ENCODE peak calls at places on chromosomes 13 and 19, in eight cellular contexts. Q, C, Z, U, W, X, D and F are unnamed samples.

GRCh38 chr19:57034544-57034943 is 85.2 kb upstream of the USP29 start:
- DNase-seq in X (no peak), U (no peak), W (no peak), Z (no peak), C (no peak), Q (no peak), D (no peak), F (no peak)

GRCh38 chr19:54561840-54562239 is 11.8 kb upstream of the LILRA2 start:
- DNase-seq in U (no peak), W (peak; percentile 42), C (no peak), Q (no peak), X (no peak), Z (peak; percentile 49), D (no peak), F (peak; percentile 71)

GRCh38 chr19:15702590-15702930 is 25.3 kb upstream of the OR10H2 start:
- DNase-seq in U (no peak), W (peak; percentile 96), Q (no peak), Z (peak; percentile 74), D (peak; percentile 34), C (no peak), X (no peak), F (no peak)

GRCh38 chr13:99075268-99076191 is 97.7 kb upstream of the DOCK9 start:
- DNase-seq in U (no peak), W (no peak), Z (no peak), Q (no peak), C (no peak), X (no peak), D (peak; percentile 41), F (no peak)

GRCh38 chr13:52785721-52786120 is 46.1 kb upstream of the CNMD start:
- DNase-seq in Z (no peak), C (no peak), X (no peak), D (no peak), Q (no peak), U (no peak), W (no peak), F (no peak)

GRCh38 chr13:100108913-100109507 is 20.1 kb downstream of the PCCA start:
- DNase-seq in U (no peak), Z (no peak), C (no peak), D (peak; percentile 20), Q (no peak), W (no peak), X (no peak), F (no peak)

GRCh38 chr19:42468273-42468796 is 25.6 kb upstream of the CXCL17 start:
- DNase-seq in Z (no peak), W (no peak), Q (no peak), X (peak; percentile 57), D (no peak), C (peak; percentile 69), U (no peak), F (no peak)

GRCh38 chr19:38250821-38251563 is 5.2 kb downstream of the PPP1R14A start:
- DNase-seq in X (no peak), C (peak; percentile 12), D (no peak), Z (peak; percentile 73), Q (no peak), U (no peak), W (no peak), F (peak; percentile 86)

GRCh38 chr19:48746738-48747575 is at the start of gene IZUMO1:
- DNase-seq in D (peak; percentile 40), Z (peak; percentile 88), X (peak; percentile 55), U (peak; percentile 91), W (no peak), C (peak; percentile 94), Q (peak; percentile 86), F (peak; percentile 92)

GRCh38 chr13:20566424-20566916 is 487 bp upstream of the IFT88 start:
- DNase-seq in Q (no peak), C (peak; percentile 58), U (no peak), X (no peak), Z (no peak), W (peak; percentile 92), D (no peak), F (no peak)

GRCh38 chr13:40776681-40777165 is 5.7 kb upstream of the MRPS31 start:
- DNase-seq in X (no peak), W (no peak), C (peak; percentile 30), Q (no peak), U (no peak), D (peak; percentile 79), Z (no peak), F (peak; percentile 48)

GRCh38 chr13:24670927-24671326 is 9.3 kb upstream of the ATP12A start:
- DNase-seq in U (peak; percentile 77), C (peak; percentile 9), X (no peak), D (peak; percentile 54), Z (no peak), W (no peak), Q (no peak), F (no peak)

GRCh38 chr13:41610426-41610825 is 153.1 kb downstream of the RGCC start:
- DNase-seq in Q (no peak), X (peak; percentile 87), W (no peak), C (peak; percentile 76), D (no peak), Z (peak; percentile 83), U (no peak), F (no peak)

GRCh38 chr19:55641376-55642152 is 762 bp downstream of the ZNF580 start:
- DNase-seq in U (peak; percentile 64), D (peak; percentile 50), W (no peak), C (no peak), X (no peak), Q (no peak), Z (no peak), F (no peak)

GRCh38 chr13:21546372-21546771 is 57.6 kb downstream of the MICU2 start:
- DNase-seq in X (no peak), U (no peak), C (no peak), Z (no peak), D (no peak), Q (no peak), W (no peak), F (no peak)

GRCh38 chr13:100508391-100508790 is 80.2 kb downstream of the GGACT start:
- DNase-seq in U (no peak), D (no peak), W (no peak), C (no peak), Q (no peak), Z (no peak), X (no peak), F (no peak)

GRCh38 chr19:806815-807421 is 9.7 kb downstream of the PTBP1 start:
- DNase-seq in U (no peak), D (no peak), Z (peak; percentile 58), X (no peak), C (no peak), W (no peak), Q (no peak), F (no peak)

GRCh38 chr13:28161370-28161769 is 23.0 kb downstream of the PAN3 start:
- DNase-seq in Q (no peak), W (no peak), D (no peak), C (no peak), Z (no peak), U (peak; percentile 59), X (no peak), F (no peak)

GRCh38 chr13:23159205-23159586 is 21.6 kb upstream of the SGCG start:
- DNase-seq in Z (no peak), C (peak; percentile 39), W (no peak), Q (peak; percentile 73), D (peak; percentile 18), X (no peak), U (peak; percentile 82), F (no peak)

GRCh38 chr13:23161176-23161825 is 19.5 kb upstream of the SGCG start:
- DNase-seq in W (no peak), C (no peak), Q (no peak), D (no peak), X (no peak), U (no peak), Z (no peak), F (no peak)

GRCh38 chr13:23160241-23161175 is 20.3 kb upstream of the SGCG start:
- DNase-seq in W (no peak), D (no peak), Q (no peak), C (no peak), U (peak; percentile 53), Z (no peak), X (no peak), F (no peak)

GRCh38 chr13:23159587-23160240 is 21.1 kb upstream of the SGCG start:
- DNase-seq in U (peak; percentile 57), C (no peak), X (no peak), Q (peak; percentile 65), W (no peak), Z (peak; percentile 66), D (no peak), F (no peak)
- TF ChIP-seq CTCF in U (no peak), C (no peak), X (no peak), Q (no peak), W (no peak), Z (no peak), D (no peak), F (peak; percentile 39)

GRCh38 chr19:17183271-17183757 is 31.8 kb upstream of the USE1 start:
- DNase-seq in Q (no peak), X (no peak), C (no peak), Z (no peak), U (no peak), W (no peak), D (no peak), F (no peak)
- TF ChIP-seq CTCF in Q (no peak), X (no peak), C (no peak), Z (no peak), U (no peak), W (no peak), D (peak; percentile 12), F (no peak)

GRCh38 chr13:42893346-42893745 is 98.7 kb downstream of the EPSTI1 start:
- DNase-seq in Q (no peak), W (no peak), X (no peak), U (no peak), Z (no peak), C (peak; percentile 53), D (no peak), F (no peak)

GRCh38 chr13:42895781-42896180 is 96.3 kb downstream of the EPSTI1 start:
- DNase-seq in X (no peak), U (no peak), Z (no peak), C (no peak), D (no peak), Q (no peak), W (no peak), F (no peak)

GRCh38 chr13:42891591-42891990 is 100.5 kb downstream of the EPSTI1 start:
- DNase-seq in X (no peak), U (no peak), D (no peak), Q (no peak), Z (no peak), C (no peak), W (no peak), F (no peak)

GRCh38 chr13:42892760-42893159 is 99.3 kb downstream of the EPSTI1 start:
- DNase-seq in D (no peak), Q (no peak), C (peak; percentile 11), X (no peak), Z (no peak), U (no peak), W (no peak), F (no peak)

GRCh38 chr13:42894765-42895181 is 97.3 kb downstream of the EPSTI1 start:
- DNase-seq in C (peak; percentile 51), U (no peak), Q (peak; percentile 58), X (peak; percentile 57), W (no peak), Z (no peak), D (no peak), F (no peak)
- TF ChIP-seq CTCF in C (no peak), U (no peak), Q (no peak), X (no peak), W (no peak), Z (no peak), D (no peak), F (no peak)

DNA sequence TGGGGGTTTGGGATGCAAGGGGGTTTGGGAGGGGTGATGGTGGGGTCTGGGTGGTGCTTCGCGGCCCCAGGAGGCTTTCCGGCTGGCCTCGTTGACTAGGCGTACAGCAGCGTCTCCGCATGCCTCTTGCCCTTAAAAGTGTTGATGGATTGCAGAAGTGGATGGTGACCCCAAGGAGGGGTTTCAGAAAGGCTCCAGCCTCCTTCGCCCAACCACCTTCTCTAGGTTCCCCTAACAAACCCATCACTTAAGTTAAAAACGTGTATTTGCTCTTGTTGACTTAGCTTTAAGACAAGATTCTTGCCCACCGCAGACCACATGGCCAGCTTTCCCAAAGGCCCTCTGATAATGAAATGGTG is 8.1 kb upstream of the TSHZ3 start:
- DNase-seq in C (no peak), Q (no peak), X (no peak), Z (no peak), D (no peak), W (no peak), U (no peak), F (no peak)
- TF ChIP-seq CTCF in C (no peak), Q (no peak), X (no peak), Z (no peak), D (no peak), W (no peak), U (no peak), F (peak; percentile 30)